ENCODE peak calls at places on chromosomes 16 and 17, in four cellular contexts. B, G, I and D are unnamed samples. For H3K4me1, the result is how much of the 10 kb centered on the place peaks cover.

GRCh38 chr16:872436-873242 is 72.1 kb upstream of the GNG13 start:
- DNase-seq in B (no peak), G (no peak), I (no peak), D (no peak)

GRCh38 chr17:42002792-42003301 is 14.4 kb downstream of the DNAJC7 start:
- DNase-seq in B (no peak), G (no peak), I (no peak), D (no peak)

GRCh38 chr16:24699151-24699723 is 30.2 kb upstream of the TNRC6A start:
- DNase-seq in B (no peak), G (no peak), I (no peak), D (no peak)

GRCh38 chr17:68972119-68972704 is 17.0 kb upstream of the ABCA8 start:
- DNase-seq in B (peak), G (no peak), I (no peak), D (no peak)

GRCh38 chr16:81429045-81429521 is 15.5 kb upstream of the CMIP start:
- DNase-seq in B (no peak), G (peak), I (peak), D (no peak)

GRCh38 chr16:84463221-84463620 is 41.2 kb downstream of the MEAK7 start:
- DNase-seq in B (no peak), G (peak), I (no peak), D (no peak)

GRCh38 chr17:4956493-4957061 is 5.7 kb downstream of the ENO3 start:
- DNase-seq in B (no peak), G (peak), I (peak), D (no peak)

GRCh38 chr17:688100-688989 is 26.3 kb downstream of the VPS53 start:
- DNase-seq in B (no peak), G (no peak), I (no peak), D (no peak)

GRCh38 chr17:17387461-17388362 is 84.5 kb downstream of the NT5M start:
- DNase-seq in B (peak), G (peak), I (peak), D (no peak)

GRCh38 chr16:745739-746138 is 4.9 kb upstream of the CIAO3 start:
- DNase-seq in B (peak), G (peak), I (peak), D (no peak)

GRCh38 chr17:43721537-43722268 is 36.9 kb downstream of the SOST start:
- DNase-seq in B (no peak), G (no peak), I (no peak), D (no peak)

GRCh38 chr16:70430667-70431536 is 8.0 kb downstream of the ST3GAL2 start:
- DNase-seq in B (no peak), G (no peak), I (peak), D (no peak)

GRCh38 chr16:78098087-78098486 is 1.4 kb upstream of the WWOX start:
- DNase-seq in B (no peak), G (no peak), I (no peak), D (no peak)

GRCh38 chr17:3685174-3685812 is 10.7 kb downstream of the P2RX5 start:
- DNase-seq in B (no peak), G (no peak), I (no peak), D (no peak)

DNA sequence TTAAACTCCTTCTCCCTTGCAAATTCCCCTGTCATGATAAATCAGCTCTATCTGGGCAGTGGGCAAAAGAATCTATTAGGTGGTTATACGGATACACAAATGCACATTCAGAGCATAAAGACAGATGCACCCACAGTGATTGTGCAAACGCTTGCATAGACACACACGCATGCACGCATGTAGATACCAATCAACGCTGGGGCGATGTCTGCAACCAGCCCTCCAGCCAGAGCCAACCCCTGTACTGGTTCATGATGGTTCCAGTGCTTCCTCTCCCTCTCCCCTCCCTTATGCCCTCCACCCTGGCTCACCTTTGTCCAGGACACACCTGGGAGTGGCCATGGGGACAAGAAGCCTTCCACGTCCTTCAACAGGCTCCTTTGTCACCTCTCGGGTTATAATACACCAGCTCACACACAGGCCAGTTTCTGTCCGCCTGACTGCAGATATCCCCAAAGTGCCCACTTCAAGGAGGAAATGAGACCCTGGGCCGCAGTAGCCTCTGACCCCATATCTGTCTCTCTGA is 33.1 kb upstream of the SNN start:
- DNase-seq in B (no peak), G (peak), I (no peak), D (no peak)
- TF ChIP-seq POLR2A in B (no peak), G (no peak), I (no peak), D (no peak)

GRCh38 chr17:81309140-81309858 is 14.2 kb upstream of the SLC38A10 start:
- DNase-seq in B (peak), G (peak), I (peak), D (peak)
- TF ChIP-seq CTCF in B (peak), G (peak), I (peak), D (peak)

GRCh38 chr16:85759136-85759535 is 8.2 kb upstream of the C16orf74 start:
- DNase-seq in B (no peak), G (no peak), I (no peak), D (no peak)
- H3K4me1 ChIP-seq in B (under half), G (under half), I (under half), D (under half)

GRCh38 chr16:28879841-28880588 is 1.7 kb downstream of the ATP2A1 start:
- DNase-seq in B (peak), G (peak), I (peak), D (peak)

GRCh38 chr16:28878083-28878926 is at the start of gene ATP2A1:
- DNase-seq in B (no peak), G (no peak), I (no peak), D (no peak)

GRCh38 chr16:28880955-28881354 is 2.7 kb downstream of the ATP2A1 start:
- DNase-seq in B (no peak), G (no peak), I (no peak), D (no peak)

GRCh38 chr16:28880589-28880915 is 2.3 kb downstream of the ATP2A1 start:
- DNase-seq in B (no peak), G (no peak), I (no peak), D (no peak)

GRCh38 chr16:28879261-28879840 is 1.1 kb downstream of the ATP2A1 start:
- DNase-seq in B (no peak), G (no peak), I (no peak), D (no peak)
- TF ChIP-seq POLR2A in B (no peak), G (no peak), I (no peak), D (no peak)

GRCh38 chr16:79599837-79600635 is 501 bp downstream of the MAF start:
- DNase-seq in B (peak), G (peak), I (peak), D (peak)

GRCh38 chr16:79597775-79598174 is 2.8 kb downstream of the MAF start:
- DNase-seq in B (no peak), G (no peak), I (no peak), D (no peak)

GRCh38 chr16:79599256-79599836 is 1.2 kb downstream of the MAF start:
- DNase-seq in B (peak), G (no peak), I (peak), D (no peak)

GRCh38 chr16:79597277-79597676 is 3.3 kb downstream of the MAF start:
- DNase-seq in B (no peak), G (no peak), I (no peak), D (no peak)

DNA sequence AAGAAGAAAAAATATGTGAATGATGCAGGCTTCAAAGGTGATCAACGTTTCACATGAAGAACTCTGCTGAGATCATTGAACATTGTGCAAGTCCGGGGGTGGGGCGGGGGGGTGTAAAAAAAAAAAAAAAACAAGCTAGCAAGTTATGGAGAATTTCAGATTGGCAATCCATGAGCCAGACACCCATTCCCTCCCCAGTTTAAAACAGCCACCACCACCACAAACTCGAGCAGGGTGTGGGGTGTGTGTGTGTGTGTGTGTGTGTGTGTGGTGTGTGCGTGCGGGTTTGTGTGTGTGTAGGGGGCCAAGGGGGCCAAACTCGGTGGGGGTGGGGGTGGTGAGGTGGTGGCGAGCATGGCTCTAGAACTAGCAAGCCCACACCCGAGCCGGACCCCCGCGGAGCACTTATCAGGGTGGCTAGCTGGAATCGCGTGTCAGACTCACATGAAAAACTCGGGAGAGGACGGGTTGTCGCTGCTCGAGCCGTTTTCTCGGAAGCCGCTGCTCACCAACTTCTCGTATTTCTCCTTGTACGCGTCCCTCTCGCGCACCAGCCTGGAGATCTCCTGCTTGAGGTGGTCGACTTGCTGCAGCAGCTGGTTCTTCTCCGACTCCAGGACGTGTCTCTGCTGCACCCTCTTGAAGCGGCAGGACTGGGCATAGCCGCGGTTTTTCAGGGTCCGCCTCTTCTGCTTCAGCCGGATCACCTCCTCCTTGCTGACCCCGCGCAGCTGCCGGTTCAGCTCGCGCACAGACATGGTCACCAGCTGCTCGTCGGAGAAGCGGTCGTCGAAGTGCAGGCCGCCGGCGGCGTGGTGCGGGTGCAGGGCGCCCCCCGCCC is 2.0 kb downstream of the MAF start:
- DNase-seq in B (peak), G (peak), I (peak), D (peak)
- TF ChIP-seq CTCF in B (no peak), G (no peak), I (peak), D (no peak)

GRCh38 chr17:65185686-65186382 is 48.7 kb downstream of the RGS9 start:
- DNase-seq in B (no peak), G (no peak), I (no peak), D (no peak)

GRCh38 chr17:65182233-65182632 is 45.1 kb downstream of the RGS9 start:
- DNase-seq in B (no peak), G (no peak), I (no peak), D (no peak)

GRCh38 chr17:65183736-65184135 is 46.6 kb downstream of the RGS9 start:
- DNase-seq in B (peak), G (no peak), I (peak), D (no peak)

GRCh38 chr17:65184235-65184959 is 47.2 kb downstream of the RGS9 start:
- DNase-seq in B (no peak), G (no peak), I (no peak), D (no peak)

GRCh38 chr17:65185060-65185459 is 47.9 kb downstream of the RGS9 start:
- DNase-seq in B (no peak), G (no peak), I (no peak), D (no peak)
- H3K4me1 ChIP-seq in B (under half), G (under half), I (under half), D (under half)

GRCh38 chr17:77451894-77452852 is 311.4 kb downstream of the SEC14L1 start:
- DNase-seq in B (no peak), G (peak), I (peak), D (peak)

GRCh38 chr17:77455878-77456234 is 315.1 kb downstream of the SEC14L1 start:
- DNase-seq in B (no peak), G (no peak), I (no peak), D (no peak)

GRCh38 chr17:77455111-77455877 is 314.5 kb downstream of the SEC14L1 start:
- DNase-seq in B (no peak), G (no peak), I (no peak), D (no peak)

GRCh38 chr17:77454560-77455095 is 313.9 kb downstream of the SEC14L1 start:
- DNase-seq in B (no peak), G (no peak), I (no peak), D (no peak)

GRCh38 chr17:77453613-77454559 is 313.1 kb downstream of the SEC14L1 start:
- DNase-seq in B (no peak), G (peak), I (no peak), D (peak)
- TF ChIP-seq POLR2A in B (no peak), G (no peak), I (no peak), D (no peak)

GRCh38 chr16:73713817-73714495 is 582.7 kb upstream of the PSMD7 start:
- DNase-seq in B (peak), G (no peak), I (peak), D (no peak)
- TF ChIP-seq CTCF in B (peak), G (no peak), I (peak), D (no peak)

GRCh38 chr16:20676268-20676828 is 21.1 kb downstream of the ACSM1 start:
- DNase-seq in B (no peak), G (peak), I (peak), D (no peak)

GRCh38 chr16:20676867-20677266 is 20.6 kb downstream of the ACSM1 start:
- DNase-seq in B (no peak), G (no peak), I (no peak), D (no peak)

GRCh38 chr16:20675488-20676267 is 21.8 kb downstream of the ACSM1 start:
- DNase-seq in B (no peak), G (peak), I (peak), D (no peak)

GRCh38 chr16:20673882-20674683 is 23.4 kb downstream of the ACSM1 start:
- DNase-seq in B (no peak), G (no peak), I (no peak), D (no peak)

GRCh38 chr16:20674684-20675487 is 22.6 kb downstream of the ACSM1 start:
- DNase-seq in B (no peak), G (no peak), I (peak), D (no peak)
- H3K4me1 ChIP-seq in B (under half), G (half or more), I (half or more), D (under half)